ENCODE peak calls at places on chromosomes 1 and 21, in four cellular contexts. M is HepG2; U is naive thymus-derived CD4-positive, alpha-beta T cell; O is body of pancreas. Z is an unnamed sample. For H3K4me1, the result is how much of the 10 kb centered on the place peaks cover.

GRCh38 chr1:16716691-16717173 is 23.6 kb upstream of the RNU1-4 start:
- DNase-seq in U (no peak), O (peak), M (no peak), Z (no peak)

GRCh38 chr1:244386595-244386994 is 65.1 kb downstream of the ADSS2 start:
- DNase-seq in O (no peak), U (no peak), M (no peak), Z (no peak)

GRCh38 chr1:117796226-117796625 is 133.2 kb downstream of the GDAP2 start:
- DNase-seq in U (no peak), M (no peak), O (no peak), Z (no peak)

GRCh38 chr1:232767381-232768074 is 37.7 kb upstream of the MAP10 start:
- DNase-seq in U (no peak), M (no peak), O (peak), Z (peak)

GRCh38 chr1:248847181-248847955 is 9.3 kb downstream of the ZNF672 start:
- DNase-seq in O (no peak), U (no peak), M (no peak), Z (no peak)

GRCh38 chr1:238738942-238739341 is 647.4 kb upstream of the CHRM3 start:
- DNase-seq in M (no peak), U (no peak), O (no peak), Z (no peak)

GRCh38 chr1:66330711-66331110 is 203.2 kb upstream of the SGIP1 start:
- DNase-seq in U (peak), O (no peak), M (no peak), Z (no peak)

GRCh38 chr1:208204779-208205178 is 39.4 kb downstream of the PLXNA2 start:
- DNase-seq in M (no peak), O (no peak), U (no peak), Z (no peak)

GRCh38 chr1:25947027-25947426 is 40.8 kb upstream of the STMN1 start:
- DNase-seq in M (peak), U (no peak), O (no peak), Z (no peak)

GRCh38 chr1:83641206-83641658 is 357.7 kb downstream of the TTLL7 start:
- DNase-seq in O (no peak), U (no peak), M (no peak), Z (no peak)

GRCh38 chr1:16441312-16441641 is 753 bp downstream of the NECAP2 start:
- DNase-seq in U (peak), O (no peak), M (no peak), Z (peak)

GRCh38 chr1:2137257-2138121 is 57.1 kb downstream of the FAAP20 start:
- DNase-seq in O (no peak), M (peak), U (no peak), Z (no peak)

GRCh38 chr1:8497196-8497878 is 179.4 kb downstream of the SLC45A1 start:
- DNase-seq in O (no peak), U (no peak), M (no peak), Z (no peak)

GRCh38 chr1:6870571-6870970 is 85.3 kb downstream of the CAMTA1 start:
- DNase-seq in U (no peak), O (no peak), M (no peak), Z (no peak)

GRCh38 chr1:170604065-170604464 is 59.9 kb upstream of the PRRX1 start:
- DNase-seq in U (no peak), M (no peak), O (no peak), Z (no peak)

GRCh38 chr1:149963358-149963757 is 26.7 kb upstream of the MTMR11 start:
- DNase-seq in O (no peak), U (no peak), M (peak), Z (no peak)

GRCh38 chr1:5682626-5683235 is 309.5 kb downstream of the NPHP4 start:
- DNase-seq in U (no peak), O (no peak), M (no peak), Z (no peak)

GRCh38 chr21:36915701-36916075 is 50.8 kb downstream of the HLCS start:
- DNase-seq in O (no peak), M (no peak), U (no peak), Z (no peak)

GRCh38 chr21:31875424-31876097 is 2.7 kb downstream of the HUNK start:
- DNase-seq in U (no peak), O (peak), M (no peak), Z (no peak)

GRCh38 chr21:29176721-29177120 is 46.3 kb downstream of the MAP3K7CL start:
- DNase-seq in O (no peak), M (no peak), U (no peak), Z (no peak)

GRCh38 chr1:78061825-78062523 is 16.2 kb downstream of the GIPC2 start:
- DNase-seq in U (no peak), M (no peak), O (no peak), Z (no peak)

GRCh38 chr1:218529691-218530310 is 184.7 kb downstream of the TGFB2 start:
- DNase-seq in U (no peak), M (no peak), O (no peak), Z (no peak)

GRCh38 chr1:109477821-109478220 is 5.9 kb upstream of the ATXN7L2 start:
- DNase-seq in O (no peak), M (no peak), U (no peak), Z (no peak)

GRCh38 chr1:212718499-212718898 is 18.9 kb upstream of the BATF3 start:
- DNase-seq in U (no peak), M (no peak), O (no peak), Z (no peak)

GRCh38 chr1:33014464-33015170 is 22.1 kb downstream of the AK2 start:
- DNase-seq in O (no peak), M (no peak), U (no peak), Z (no peak)

GRCh38 chr1:8017495-8018310 is 8.4 kb downstream of the ERRFI1 start:
- DNase-seq in O (peak), U (no peak), M (peak), Z (no peak)

GRCh38 chr1:61171915-61172485 is 89.6 kb downstream of the NFIA start:
- DNase-seq in M (no peak), U (no peak), O (no peak), Z (no peak)

GRCh38 chr1:180911640-180912161 is 996 bp upstream of the KIAA1614 start:
- DNase-seq in O (no peak), M (no peak), U (no peak), Z (no peak)

GRCh38 chr1:236163460-236164153 is 21.3 kb downstream of the GPR137B start:
- DNase-seq in M (no peak), O (no peak), U (no peak), Z (no peak)

GRCh38 chr1:197637406-197637805 is 137.9 kb downstream of the DENND1B start:
- DNase-seq in M (no peak), O (no peak), U (no peak), Z (no peak)

GRCh38 chr1:223870617-223871574 is 25.1 kb upstream of the TP53BP2 start:
- DNase-seq in O (peak), U (no peak), M (no peak), Z (no peak)

GRCh38 chr1:89842547-89843278 is 21.9 kb downstream of the LRRC8D start:
- DNase-seq in M (peak), O (no peak), U (no peak), Z (no peak)

GRCh38 chr1:226665505-226666163 is 73.4 kb downstream of the ITPKB start:
- DNase-seq in U (no peak), M (no peak), O (no peak), Z (no peak)

GRCh38 chr1:78490861-78491310 is at the start of gene PTGFR:
- DNase-seq in O (peak), M (no peak), U (no peak), Z (no peak)

GRCh38 chr21:31536138-31536537 is 123.4 kb upstream of the SOD1 start:
- DNase-seq in O (no peak), U (no peak), M (no peak), Z (no peak)

GRCh38 chr21:31220567-31220966 is 123.5 kb downstream of the TIAM1 start:
- DNase-seq in M (peak), U (no peak), O (no peak), Z (no peak)

GRCh38 chr1:37240897-37241296 is 206.6 kb upstream of the GRIK3 start:
- DNase-seq in O (peak), U (no peak), M (no peak), Z (no peak)

GRCh38 chr1:110879758-110880606 is 7.0 kb downstream of the CD53 start:
- DNase-seq in U (no peak), M (no peak), O (peak), Z (peak)

GRCh38 chr1:14011132-14011531 is 311.1 kb downstream of the PRDM2 start:
- DNase-seq in U (no peak), O (no peak), M (no peak), Z (no peak)

GRCh38 chr1:184416476-184416875 is 29.6 kb downstream of the C1orf21 start:
- DNase-seq in U (no peak), M (no peak), O (no peak), Z (no peak)
- H3K4me1 ChIP-seq in U (under half), M (under half), O (under half), Z (under half)

DNA sequence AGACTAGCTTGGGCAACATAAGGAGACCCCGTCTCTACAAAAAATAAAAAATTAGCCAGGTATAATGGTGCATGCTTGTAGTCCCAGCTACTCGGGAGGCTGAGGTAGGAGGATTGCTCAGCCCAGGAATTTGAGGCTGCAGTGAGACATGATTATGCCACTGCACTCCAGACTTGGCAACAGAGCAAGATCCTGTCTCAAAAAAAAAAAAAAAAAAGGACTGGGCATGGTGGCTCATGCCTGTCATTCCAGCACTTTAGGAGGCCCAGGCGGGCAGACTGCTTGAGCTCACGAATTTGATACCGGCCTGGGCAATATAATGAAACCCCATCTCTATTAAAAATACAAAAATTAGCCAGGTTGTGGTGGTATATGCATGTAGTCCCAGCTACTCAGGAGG is 47.3 kb upstream of the BCL10 start:
- DNase-seq in M (no peak), O (no peak), U (no peak), Z (no peak)
- H3K4me3 ChIP-seq in M (no peak), O (no peak), U (no peak), Z (no peak)

GRCh38 chr1:15176120-15176519 is 22.6 kb downstream of the TMEM51 start:
- DNase-seq in U (no peak), M (no peak), O (no peak), Z (no peak)
- H3K4me1 ChIP-seq in U (under half), M (half or more), O (half or more), Z (under half)

DNA sequence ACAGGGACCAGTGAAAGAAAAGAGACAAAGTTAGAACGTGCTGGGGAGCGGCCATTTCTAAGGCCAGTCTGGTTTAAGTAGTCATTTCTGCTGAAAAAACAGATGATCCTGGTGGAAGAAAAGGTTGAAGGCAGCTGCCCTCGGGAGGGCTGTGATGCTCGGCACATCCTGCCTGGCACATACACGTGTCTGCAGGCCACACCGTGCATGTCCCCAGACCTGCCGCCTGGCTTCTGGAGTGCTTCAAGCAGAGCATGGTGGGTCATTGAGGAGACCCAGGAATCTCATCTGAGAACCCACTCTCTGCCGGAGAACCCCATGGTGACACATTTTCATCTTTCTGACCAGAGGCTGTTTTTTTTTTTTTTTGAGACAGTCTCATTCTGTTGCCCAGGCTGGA is 32.4 kb downstream of the IFNAR1 start:
- DNase-seq in M (no peak), O (no peak), U (no peak), Z (no peak)
- H3K4me3 ChIP-seq in M (no peak), O (no peak), U (no peak), Z (no peak)

GRCh38 chr1:185393821-185394220 is 76.8 kb upstream of the IVNS1ABP start:
- DNase-seq in O (no peak), M (no peak), U (no peak), Z (no peak)
- H3K4me1 ChIP-seq in O (under half), M (under half), U (under half), Z (under half)

GRCh38 chr1:118991448-118991847 is 3.3 kb upstream of the TBX15 start:
- DNase-seq in U (no peak), O (no peak), M (no peak), Z (no peak)

GRCh38 chr1:118992426-118992825 is 4.3 kb upstream of the TBX15 start:
- DNase-seq in M (no peak), U (no peak), O (no peak), Z (no peak)

GRCh38 chr1:118993712-118994049 is 5.5 kb upstream of the TBX15 start:
- DNase-seq in O (no peak), U (no peak), M (no peak), Z (no peak)

GRCh38 chr1:118995312-118996016 is 7.3 kb upstream of the TBX15 start:
- DNase-seq in M (no peak), O (no peak), U (no peak), Z (no peak)

DNA sequence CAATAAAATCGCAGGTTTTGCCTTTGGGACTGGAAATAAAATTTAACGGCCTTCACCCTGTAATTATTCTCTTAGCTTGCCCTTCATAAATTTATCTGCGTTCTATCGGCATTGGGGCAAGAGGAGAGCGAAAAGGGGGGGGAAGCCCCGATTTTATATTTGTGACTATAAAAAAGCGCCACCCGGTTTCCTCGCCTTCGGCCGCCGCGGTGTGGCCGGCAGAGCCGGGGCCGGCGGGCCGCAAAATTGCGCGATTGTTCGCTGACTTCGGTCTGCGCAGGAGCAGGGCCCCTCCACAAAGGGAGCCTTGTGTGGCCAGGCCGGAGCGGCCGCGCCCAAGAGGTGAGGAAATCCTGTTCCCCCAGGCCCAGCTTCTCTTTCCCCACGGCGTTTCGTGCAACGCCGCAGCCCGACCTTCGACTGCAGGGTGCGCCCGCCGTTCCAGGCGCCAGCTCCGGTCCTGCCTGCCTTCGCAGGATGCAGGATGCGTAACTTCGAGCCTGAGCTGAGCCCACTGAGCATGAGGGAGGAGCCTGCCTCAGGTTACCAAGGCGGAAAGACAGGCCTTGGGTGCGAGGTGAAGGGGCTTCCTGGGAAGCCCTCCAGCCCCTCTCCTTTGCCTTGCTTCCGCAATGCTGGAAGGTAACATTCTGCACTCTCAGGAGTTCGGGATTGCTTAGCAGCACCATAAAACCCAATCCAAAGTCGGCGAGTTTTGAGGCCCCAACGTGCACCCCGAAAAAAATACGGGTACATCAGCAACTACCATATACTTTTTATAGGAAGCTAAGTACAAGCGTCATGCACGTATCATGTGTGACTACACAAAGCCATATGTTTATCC is 4.9 kb upstream of the TBX15 start:
- DNase-seq in U (no peak), M (no peak), O (no peak), Z (no peak)
- H3K4me3 ChIP-seq in U (no peak), M (no peak), O (no peak), Z (no peak)

GRCh38 chr21:35265170-35265877 is 216.2 kb upstream of the RUNX1 start:
- DNase-seq in U (no peak), O (no peak), M (no peak), Z (no peak)
- H3K4me1 ChIP-seq in U (under half), O (under half), M (under half), Z (under half)

GRCh38 chr21:46379105-46379504 is 55.1 kb downstream of the PCNT start:
- DNase-seq in M (no peak), U (no peak), O (no peak), Z (no peak)

GRCh38 chr21:46376856-46377453 is 53.0 kb downstream of the PCNT start:
- DNase-seq in O (no peak), U (no peak), M (no peak), Z (no peak)

GRCh38 chr21:46379691-46380090 is 55.7 kb downstream of the PCNT start:
- DNase-seq in U (no peak), M (no peak), O (no peak), Z (no peak)

GRCh38 chr21:46376231-46376628 is 52.3 kb downstream of the PCNT start:
- DNase-seq in O (no peak), U (no peak), M (no peak), Z (no peak)

GRCh38 chr21:46377789-46378188 is 53.8 kb downstream of the PCNT start:
- DNase-seq in M (no peak), U (no peak), O (no peak), Z (no peak)
- H3K4me3 ChIP-seq in M (no peak), U (no peak), O (no peak), Z (no peak)